ENCODE peak calls at places on chromosomes 2 and 18, in four cellular contexts. One of them, this sample, is unnamed. For H3K79me2, the result is how much of the 10 kb centered on the place peaks cover.

GRCh38 chr2:100655936-100656534 is 93.2 kb downstream of the PDCL3 start:
- DNase-seq in SK-N-SH: no peak
- DNase-seq in hepatocyte: no peak
- DNase-seq in PC-3: peak
- DNase-seq in this sample: no peak

GRCh38 chr2:162795312-162795711 is 43.3 kb downstream of the KCNH7 start:
- DNase-seq in SK-N-SH: no peak
- DNase-seq in hepatocyte: peak
- DNase-seq in PC-3: peak
- DNase-seq in this sample: no peak

GRCh38 chr2:21860913-21861312 is 737.1 kb downstream of the TDRD15 start:
- DNase-seq in SK-N-SH: no peak
- DNase-seq in hepatocyte: peak
- DNase-seq in PC-3: no peak
- DNase-seq in this sample: no peak

GRCh38 chr2:109736177-109736827 is 57.8 kb upstream of the RGPD5 start:
- DNase-seq in SK-N-SH: peak
- DNase-seq in hepatocyte: peak
- DNase-seq in PC-3: peak
- DNase-seq in this sample: peak

GRCh38 chr2:222912117-222912516 is 51.3 kb downstream of the ACSL3 start:
- DNase-seq in SK-N-SH: no peak
- DNase-seq in hepatocyte: no peak
- DNase-seq in PC-3: no peak
- DNase-seq in this sample: peak

GRCh38 chr18:60554961-60555360 is 182.4 kb upstream of the MC4R start:
- DNase-seq in SK-N-SH: no peak
- DNase-seq in hepatocyte: no peak
- DNase-seq in PC-3: no peak
- DNase-seq in this sample: no peak

GRCh38 chr18:21636769-21637168 is 24.7 kb downstream of the SNRPD1 start:
- DNase-seq in SK-N-SH: no peak
- DNase-seq in hepatocyte: no peak
- DNase-seq in PC-3: peak
- DNase-seq in this sample: no peak

GRCh38 chr2:88212251-88212790 is 42.2 kb downstream of the THNSL2 start:
- DNase-seq in SK-N-SH: no peak
- DNase-seq in hepatocyte: no peak
- DNase-seq in PC-3: peak
- DNase-seq in this sample: peak

GRCh38 chr18:21345851-21346250 is 103.8 kb downstream of the GREB1L start:
- DNase-seq in SK-N-SH: no peak
- DNase-seq in hepatocyte: no peak
- DNase-seq in PC-3: no peak
- DNase-seq in this sample: no peak

GRCh38 chr2:190530211-190530639 is 4.3 kb downstream of the NEMP2 start:
- DNase-seq in SK-N-SH: no peak
- DNase-seq in hepatocyte: peak
- DNase-seq in PC-3: no peak
- DNase-seq in this sample: no peak

GRCh38 chr2:237743561-237744269 is 54.9 kb upstream of the RBM44 start:
- DNase-seq in SK-N-SH: no peak
- DNase-seq in hepatocyte: no peak
- DNase-seq in PC-3: peak
- DNase-seq in this sample: no peak

GRCh38 chr2:233828546-233829192 is 25.7 kb downstream of the HJURP start:
- DNase-seq in SK-N-SH: no peak
- DNase-seq in hepatocyte: no peak
- DNase-seq in PC-3: no peak
- DNase-seq in this sample: no peak

GRCh38 chr2:103276869-103277268 is 515.0 kb downstream of the TMEM182 start:
- DNase-seq in SK-N-SH: no peak
- DNase-seq in hepatocyte: no peak
- DNase-seq in PC-3: no peak
- DNase-seq in this sample: no peak

GRCh38 chr2:213065583-213066444 is 85.6 kb downstream of the IKZF2 start:
- DNase-seq in SK-N-SH: peak
- DNase-seq in hepatocyte: peak
- DNase-seq in PC-3: no peak
- DNase-seq in this sample: no peak

GRCh38 chr2:181438298-181438697 is 18.9 kb upstream of the ITGA4 start:
- DNase-seq in SK-N-SH: no peak
- DNase-seq in hepatocyte: no peak
- DNase-seq in PC-3: peak
- DNase-seq in this sample: peak

GRCh38 chr2:108884629-108885028 is 98.1 kb downstream of the CCDC138 start:
- DNase-seq in SK-N-SH: no peak
- DNase-seq in hepatocyte: no peak
- DNase-seq in PC-3: no peak
- DNase-seq in this sample: no peak

GRCh38 chr2:225434014-225434413 is 34.5 kb downstream of the NYAP2 start:
- DNase-seq in SK-N-SH: no peak
- DNase-seq in hepatocyte: no peak
- DNase-seq in PC-3: no peak
- DNase-seq in this sample: no peak

GRCh38 chr2:101473911-101474751 is 781 bp downstream of the RFX8 start:
- DNase-seq in SK-N-SH: peak
- DNase-seq in hepatocyte: peak
- DNase-seq in PC-3: peak
- DNase-seq in this sample: no peak

GRCh38 chr18:75456277-75456676 is 28.8 kb upstream of the SMIM21 start:
- DNase-seq in SK-N-SH: no peak
- DNase-seq in hepatocyte: peak
- DNase-seq in PC-3: no peak
- DNase-seq in this sample: no peak

GRCh38 chr2:113757059-113757657 is 716 bp upstream of the SLC35F5 start:
- DNase-seq in SK-N-SH: no peak
- DNase-seq in hepatocyte: no peak
- DNase-seq in PC-3: no peak
- DNase-seq in this sample: no peak

GRCh38 chr2:12047761-12048160 is 301.3 kb downstream of the LPIN1 start:
- DNase-seq in SK-N-SH: no peak
- DNase-seq in hepatocyte: no peak
- DNase-seq in PC-3: no peak
- DNase-seq in this sample: peak

GRCh38 chr2:71719520-71720282 is 266.3 kb downstream of the DYSF start:
- DNase-seq in SK-N-SH: no peak
- DNase-seq in hepatocyte: no peak
- DNase-seq in PC-3: no peak
- DNase-seq in this sample: no peak

GRCh38 chr18:78510636-78511035 is 469.0 kb upstream of the SALL3 start:
- DNase-seq in SK-N-SH: no peak
- DNase-seq in hepatocyte: no peak
- DNase-seq in PC-3: no peak
- DNase-seq in this sample: no peak

GRCh38 chr2:237859533-237860272 is at the start of gene RAMP1:
- DNase-seq in SK-N-SH: peak
- DNase-seq in hepatocyte: peak
- DNase-seq in PC-3: peak
- DNase-seq in this sample: no peak

GRCh38 chr2:168530980-168531379 is 74.9 kb downstream of the CERS6 start:
- DNase-seq in SK-N-SH: no peak
- DNase-seq in hepatocyte: no peak
- DNase-seq in PC-3: no peak
- DNase-seq in this sample: no peak

GRCh38 chr18:8005870-8006269 is 438.8 kb downstream of the PTPRM start:
- DNase-seq in SK-N-SH: no peak
- DNase-seq in hepatocyte: no peak
- DNase-seq in PC-3: no peak
- DNase-seq in this sample: no peak

GRCh38 chr2:9215680-9216079 is 9.1 kb downstream of the ASAP2 start:
- DNase-seq in SK-N-SH: no peak
- DNase-seq in hepatocyte: no peak
- DNase-seq in PC-3: no peak
- DNase-seq in this sample: no peak

GRCh38 chr18:13379930-13380665 is 161.5 kb downstream of the LDLRAD4 start:
- DNase-seq in SK-N-SH: peak
- DNase-seq in hepatocyte: no peak
- DNase-seq in PC-3: no peak
- DNase-seq in this sample: no peak

GRCh38 chr18:56202567-56203136 is 435.7 kb downstream of the TXNL1 start:
- DNase-seq in SK-N-SH: no peak
- DNase-seq in hepatocyte: no peak
- DNase-seq in PC-3: no peak
- DNase-seq in this sample: no peak

GRCh38 chr18:31840499-31840898 is 79.8 kb upstream of the SLC25A52 start:
- DNase-seq in SK-N-SH: peak
- DNase-seq in hepatocyte: no peak
- DNase-seq in PC-3: no peak
- DNase-seq in this sample: no peak

GRCh38 chr2:111121028-111121872 is 536 bp downstream of the BCL2L11 start:
- DNase-seq in SK-N-SH: peak
- DNase-seq in hepatocyte: peak
- DNase-seq in PC-3: peak
- DNase-seq in this sample: peak

GRCh38 chr18:44792456-44793080 is 111.9 kb downstream of the SETBP1 start:
- DNase-seq in SK-N-SH: no peak
- DNase-seq in hepatocyte: no peak
- DNase-seq in PC-3: no peak
- DNase-seq in this sample: no peak

GRCh38 chr2:43218550-43219382 is 7.6 kb downstream of the ZFP36L2 start:
- DNase-seq in SK-N-SH: no peak
- DNase-seq in hepatocyte: peak
- DNase-seq in PC-3: peak
- DNase-seq in this sample: peak

DNA sequence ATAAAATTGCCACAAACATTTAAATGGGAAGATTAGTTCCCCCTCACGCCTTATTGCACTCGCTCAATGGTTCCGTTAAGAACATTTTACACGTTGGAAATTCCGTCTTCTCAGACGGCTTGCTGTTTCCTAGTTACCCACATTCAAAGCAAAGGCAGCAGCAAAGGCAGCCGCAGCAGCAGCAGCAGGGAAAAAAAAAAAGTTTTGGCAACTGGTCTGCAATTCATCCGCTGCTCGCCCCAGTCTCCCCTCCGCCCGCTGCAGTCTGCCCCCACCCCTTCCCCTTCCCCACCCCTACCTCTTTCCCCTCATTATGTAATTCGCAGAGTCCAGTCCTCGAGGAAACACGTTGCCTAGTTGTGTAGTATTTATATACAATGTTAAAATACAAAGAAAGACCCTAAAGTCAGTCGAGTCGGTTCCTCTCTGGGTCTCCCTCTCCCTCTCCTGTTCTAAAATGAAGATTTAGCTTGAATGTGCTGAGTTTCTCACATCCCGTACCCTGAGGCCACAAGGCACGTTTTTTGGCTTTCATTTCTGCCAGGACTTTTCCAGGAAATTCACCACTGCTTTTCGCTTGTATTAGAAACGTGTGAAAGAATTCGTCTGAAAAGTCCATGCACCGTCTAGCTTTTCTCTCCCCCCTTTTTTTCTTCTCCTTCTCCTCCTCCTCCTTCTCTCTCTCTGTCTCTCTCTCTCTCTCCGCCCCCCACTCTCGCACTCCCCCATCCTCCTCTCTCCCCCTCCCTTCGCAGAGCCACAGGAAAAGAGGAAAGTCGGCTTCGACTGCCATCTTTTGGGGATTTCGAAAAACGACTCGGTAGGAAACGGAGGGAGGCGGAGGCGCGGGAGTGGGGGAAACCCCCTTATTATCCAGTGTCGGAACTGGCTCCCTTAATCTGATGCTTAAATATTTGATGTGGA is 140.0 kb downstream of the MEIS1 start:
- DNase-seq in SK-N-SH: peak
- DNase-seq in hepatocyte: peak
- DNase-seq in PC-3: peak
- DNase-seq in this sample: peak
- TF ChIP-seq CTCF in SK-N-SH: peak
- TF ChIP-seq CTCF in hepatocyte: peak
- TF ChIP-seq CTCF in PC-3: peak
- TF ChIP-seq CTCF in this sample: peak

GRCh38 chr18:46676162-46676830 is 19.3 kb upstream of the LOXHD1 start:
- DNase-seq in SK-N-SH: no peak
- DNase-seq in hepatocyte: no peak
- DNase-seq in PC-3: peak
- DNase-seq in this sample: no peak
- TF ChIP-seq EZH2phosphoT487 in SK-N-SH: no peak
- TF ChIP-seq EZH2phosphoT487 in hepatocyte: no peak
- TF ChIP-seq EZH2phosphoT487 in PC-3: no peak
- TF ChIP-seq EZH2phosphoT487 in this sample: no peak

GRCh38 chr2:49192041-49192440 is 37.7 kb upstream of the FSHR start:
- DNase-seq in SK-N-SH: no peak
- DNase-seq in hepatocyte: no peak
- DNase-seq in PC-3: no peak
- DNase-seq in this sample: no peak

GRCh38 chr2:49186050-49186648 is 31.8 kb upstream of the FSHR start:
- DNase-seq in SK-N-SH: no peak
- DNase-seq in hepatocyte: no peak
- DNase-seq in PC-3: no peak
- DNase-seq in this sample: no peak

DNA sequence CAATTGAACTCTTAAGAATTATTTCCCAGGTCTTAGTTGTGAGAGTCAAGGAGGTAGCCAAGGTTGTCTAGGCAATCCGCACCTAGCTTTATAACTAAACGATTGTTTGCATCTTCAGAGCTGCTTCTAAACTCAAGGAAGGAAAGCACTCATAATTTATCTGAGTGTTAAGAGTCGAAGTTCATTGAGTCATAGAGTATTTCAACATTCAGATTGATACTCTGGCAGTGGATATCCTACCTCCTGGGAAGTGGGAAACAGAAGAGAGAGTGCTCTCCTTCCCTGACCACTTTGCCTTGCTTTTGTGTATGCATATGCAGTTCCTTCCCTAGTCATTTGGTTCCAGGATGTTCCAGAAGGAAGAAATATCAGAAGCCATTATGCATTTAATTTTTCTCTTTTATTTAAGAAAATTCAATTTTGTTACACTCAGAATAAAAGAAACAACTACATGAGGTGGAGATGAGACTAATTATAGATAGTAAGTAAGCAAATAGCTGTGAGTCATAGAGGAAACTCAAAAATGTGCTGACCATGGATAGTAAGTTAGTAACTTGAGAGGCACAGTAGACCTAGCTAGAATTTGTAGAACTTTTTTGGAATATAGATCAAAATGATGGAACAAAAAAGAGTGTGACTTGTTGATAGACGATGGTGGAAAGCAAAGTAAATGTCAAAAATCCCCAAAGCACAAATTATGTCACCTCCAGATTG is 35.4 kb upstream of the FSHR start:
- DNase-seq in SK-N-SH: no peak
- DNase-seq in hepatocyte: no peak
- DNase-seq in PC-3: no peak
- DNase-seq in this sample: no peak
- H3K79me2 ChIP-seq in SK-N-SH: under half
- H3K79me2 ChIP-seq in hepatocyte: under half
- H3K79me2 ChIP-seq in PC-3: under half
- H3K79me2 ChIP-seq in this sample: under half

DNA sequence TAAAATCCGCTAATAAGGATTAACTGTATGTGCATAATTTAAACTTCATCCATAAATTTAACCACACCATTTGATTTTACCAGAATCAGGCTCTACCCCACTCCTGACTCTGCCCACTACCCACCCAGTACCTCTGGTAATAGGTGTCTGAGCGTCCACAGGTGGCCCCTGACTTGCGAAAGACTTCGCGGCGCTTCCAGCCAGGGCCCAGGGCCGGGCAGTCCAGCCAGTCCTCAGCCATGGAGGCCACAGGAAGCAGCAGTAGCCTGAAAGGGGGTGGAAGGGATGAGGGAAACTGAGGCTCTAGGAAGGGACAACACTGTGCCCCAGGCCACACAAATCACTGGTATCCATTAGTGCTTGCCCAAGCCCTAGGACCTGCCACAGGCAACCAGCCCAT is 1.6 kb downstream of the MBD1 start:
- DNase-seq in SK-N-SH: no peak
- DNase-seq in hepatocyte: no peak
- DNase-seq in PC-3: no peak
- DNase-seq in this sample: no peak
- TF ChIP-seq CTCF in SK-N-SH: no peak
- TF ChIP-seq CTCF in hepatocyte: no peak
- TF ChIP-seq CTCF in PC-3: no peak
- TF ChIP-seq CTCF in this sample: no peak